ENCODE peak calls at places on chromosome 17, in five cellular contexts. I, W, N, T and F are unnamed samples.
A peak's percentile ranks its signal among the peaks of the same experiment; 100 is the strongest.

GRCh38 chr17:41057547-41057946 is 2.4 kb downstream of the KRTAP2-3 start:
- DNase-seq in I (no peak), N (no peak), W (no peak), T (no peak), F (no peak)

GRCh38 chr17:81708739-81709185 is 3.3 kb upstream of the SLC25A10 start:
- DNase-seq in T (no peak), W (no peak), I (no peak), N (no peak), F (no peak)

GRCh38 chr17:31517524-31517923 is 126.0 kb downstream of the RAB11FIP4 start:
- DNase-seq in T (no peak), I (peak; percentile 34), W (no peak), N (peak; percentile 53), F (no peak)

GRCh38 chr17:40118093-40118492 is 3.7 kb upstream of the MSL1 start:
- DNase-seq in T (no peak), I (no peak), N (no peak), W (no peak), F (no peak)

GRCh38 chr17:66459811-66460270 is 157.4 kb downstream of the PRKCA start:
- DNase-seq in N (peak; percentile 95), T (no peak), W (no peak), I (peak; percentile 91), F (peak; percentile 97)

GRCh38 chr17:31869797-31870568 is 10.9 kb upstream of the COPRS start:
- DNase-seq in W (no peak), N (no peak), T (no peak), I (no peak), F (no peak)

GRCh38 chr17:52157161-52157560 is 1.4 kb downstream of the CA10 start:
- DNase-seq in N (no peak), T (no peak), I (no peak), W (no peak), F (no peak)

GRCh38 chr17:81337449-81337848 is 42.3 kb upstream of the SLC38A10 start:
- DNase-seq in T (peak; percentile 81), N (no peak), I (peak; percentile 47), W (no peak), F (no peak)

GRCh38 chr17:40528692-40529417 is 27.4 kb upstream of the TNS4 start:
- DNase-seq in I (no peak), N (no peak), W (no peak), T (no peak), F (no peak)

GRCh38 chr17:79925242-79925957 is 86.2 kb upstream of the CBX4 start:
- DNase-seq in T (no peak), I (peak; percentile 69), N (no peak), W (no peak), F (no peak)

GRCh38 chr17:80846932-80847331 is 144.7 kb upstream of the CHMP6 start:
- DNase-seq in N (no peak), I (no peak), T (no peak), W (no peak), F (no peak)

GRCh38 chr17:62653831-62654829 is 26.7 kb downstream of the MRC2 start:
- DNase-seq in T (peak; percentile 41), W (no peak), N (no peak), I (no peak), F (no peak)

GRCh38 chr17:3890082-3890892 is 2.6 kb downstream of the CAMKK1 start:
- DNase-seq in W (no peak), T (peak; percentile 21), N (no peak), I (peak; percentile 90), F (peak; percentile 77)

GRCh38 chr17:48048321-48049140 is at the start of gene NFE2L1:
- DNase-seq in T (peak; percentile 83), I (peak; percentile 97), N (peak; percentile 91), W (peak; percentile 59), F (peak; percentile 89)

GRCh38 chr17:45666641-45667040 is 117.5 kb upstream of the CRHR1 start:
- DNase-seq in I (no peak), W (no peak), T (no peak), N (no peak), F (no peak)

GRCh38 chr17:79246226-79246794 is 171.7 kb downstream of the ENGASE start:
- DNase-seq in W (no peak), N (no peak), I (no peak), T (no peak), F (no peak)

GRCh38 chr17:12990041-12990808 is 27.6 kb downstream of the ELAC2 start:
- DNase-seq in T (peak; percentile 19), W (no peak), N (no peak), I (no peak), F (no peak)

GRCh38 chr17:73268582-73269328 is 7.1 kb upstream of the CPSF4L start:
- DNase-seq in T (no peak), N (no peak), W (no peak), I (no peak), F (no peak)

GRCh38 chr17:27491713-27492190 is 35.5 kb downstream of the KSR1 start:
- DNase-seq in N (no peak), W (no peak), I (no peak), T (peak; percentile 90), F (no peak)

GRCh38 chr17:7293131-7293557 is 1.3 kb downstream of the YBX2 start:
- DNase-seq in T (peak; percentile 31), I (no peak), N (no peak), W (no peak), F (no peak)

GRCh38 chr17:12545877-12546513 is 119.7 kb upstream of the MYOCD start:
- DNase-seq in W (no peak), I (peak; percentile 75), T (peak; percentile 26), N (peak; percentile 41), F (peak; percentile 4)

DNA sequence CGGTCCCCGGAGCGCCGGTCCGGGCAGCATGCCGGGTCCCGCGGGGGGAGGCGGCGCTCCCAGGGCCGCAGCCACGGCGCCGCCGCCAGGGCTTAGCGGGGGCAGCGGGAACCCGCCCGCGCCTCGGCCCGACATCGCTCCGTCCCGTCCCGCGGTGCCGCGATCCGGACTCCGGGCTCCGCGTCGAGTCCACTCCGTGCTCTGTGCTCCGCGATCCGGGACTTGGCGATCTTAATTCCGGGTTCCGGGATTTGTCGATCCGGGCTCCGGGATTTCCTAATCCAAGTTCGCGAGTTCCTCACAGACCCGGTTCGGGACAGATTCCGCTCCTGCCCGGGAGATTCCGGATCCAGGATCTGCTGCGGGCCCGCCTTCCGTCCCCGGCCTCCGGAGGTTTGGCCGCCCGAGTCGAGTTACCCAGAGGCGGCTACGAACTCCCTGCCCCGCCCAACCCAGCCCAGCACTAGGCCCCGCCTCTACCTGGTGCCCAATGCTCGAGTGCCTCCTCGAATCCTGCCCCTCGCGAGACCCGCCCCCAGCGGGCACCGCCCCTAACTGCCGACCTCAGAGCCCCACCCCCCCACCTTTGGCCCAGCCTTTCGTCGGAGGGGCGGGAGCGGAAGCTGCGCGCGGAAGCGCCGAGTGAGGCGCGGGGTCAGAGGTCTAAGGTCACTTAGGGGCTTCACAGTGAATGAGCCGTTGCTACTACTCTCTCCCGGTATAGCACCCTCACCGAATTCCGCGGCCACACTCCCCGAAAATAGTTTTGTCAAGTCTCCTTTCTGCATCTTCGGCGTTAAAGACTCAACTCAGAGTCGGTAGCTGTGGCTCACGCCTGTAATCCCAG is at the start of gene SMARCD2:
- DNase-seq in I (peak; percentile 100), T (peak; percentile 97), W (peak; percentile 90), N (peak; percentile 99), F (peak; percentile 99)
- H3K4me1 ChIP-seq in I (peaks cover 32% of the 10 kb centered on the region), T (peaks cover 23% of the 10 kb centered on the region), W (peaks cover 18% of the 10 kb centered on the region), N (peaks cover 44% of the 10 kb centered on the region), F (peaks cover 24% of the 10 kb centered on the region)

GRCh38 chr17:1039511-1040215 is 42.7 kb downstream of the TIMM22 start:
- DNase-seq in I (no peak), T (no peak), W (no peak), N (no peak), F (peak; percentile 84)
- TF ChIP-seq MYC in I (no peak), T (no peak), W (no peak), N (no peak), F (peak; percentile 77)

GRCh38 chr17:29616300-29617048 is 6.2 kb downstream of the CORO6 start:
- DNase-seq in T (no peak), W (no peak), I (no peak), N (no peak), F (no peak)
- H3K4me1 ChIP-seq in T (peaks cover 27% of the 10 kb centered on the region), W (peaks cover 38% of the 10 kb centered on the region), I (peaks cover 49% of the 10 kb centered on the region), N (peaks cover 68% of the 10 kb centered on the region), F (peaks cover 31% of the 10 kb centered on the region)

DNA sequence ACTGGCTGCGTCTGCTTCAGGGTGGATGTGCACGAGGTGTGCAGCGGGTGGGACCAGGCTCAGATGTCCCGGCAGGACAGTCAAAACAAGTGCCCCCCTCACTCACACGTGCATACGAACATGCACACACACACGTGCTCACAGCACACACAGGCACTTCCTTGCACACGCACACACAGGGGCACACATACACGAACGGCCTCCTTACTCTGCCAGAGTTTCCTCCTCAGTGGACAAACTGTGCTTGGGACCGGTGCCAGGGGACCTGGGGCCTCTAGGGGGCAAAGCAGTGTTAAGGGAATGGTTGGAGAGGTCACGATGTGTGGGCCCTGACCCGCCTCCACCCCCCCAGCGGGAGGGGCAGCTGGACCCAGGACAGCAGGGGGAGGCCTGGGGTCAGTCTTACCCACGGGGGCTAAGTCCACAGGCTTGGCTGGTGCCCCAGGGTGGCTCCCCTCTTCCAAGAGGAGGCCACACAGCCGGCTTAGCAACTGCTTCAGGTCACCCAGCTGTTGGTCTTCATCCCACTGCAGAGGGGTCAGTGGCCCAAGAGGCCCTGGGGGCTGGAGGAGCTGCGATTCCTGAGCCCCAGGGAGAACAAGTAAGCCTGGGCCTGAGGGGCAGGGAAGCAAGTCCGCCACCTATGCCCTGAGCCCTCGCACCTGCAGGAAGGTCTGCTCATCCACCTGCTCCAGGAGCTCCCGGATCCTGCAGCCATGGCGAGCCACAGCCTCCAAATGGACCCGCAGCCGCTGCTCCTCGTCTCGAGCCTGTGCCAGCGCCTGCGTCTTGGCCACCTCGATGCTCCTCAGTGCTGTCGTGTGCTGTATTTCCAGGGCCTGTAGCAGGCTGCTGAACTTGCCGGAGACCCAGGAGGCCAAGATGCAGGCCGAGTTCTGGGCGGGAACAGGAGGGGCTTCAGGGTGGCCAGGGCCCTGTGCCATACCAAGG is 4.9 kb downstream of the TRIM65 start:
- DNase-seq in W (no peak), N (peak; percentile 66), T (no peak), I (no peak), F (no peak)
- TF ChIP-seq MYC in W (no peak), N (peak; percentile 72), T (no peak), I (no peak), F (no peak)

GRCh38 chr17:17091856-17092756 is 49.8 kb downstream of the MPRIP start:
- DNase-seq in W (no peak), T (no peak), N (no peak), I (no peak), F (no peak)

GRCh38 chr17:17096438-17097178 is 54.4 kb downstream of the MPRIP start:
- DNase-seq in W (no peak), T (no peak), N (peak; percentile 94), I (no peak), F (no peak)

GRCh38 chr17:17090642-17091103 is 48.4 kb downstream of the MPRIP start:
- DNase-seq in W (no peak), I (no peak), T (no peak), N (no peak), F (no peak)

GRCh38 chr17:17091276-17091675 is 49.0 kb downstream of the MPRIP start:
- DNase-seq in T (no peak), I (no peak), W (no peak), N (no peak), F (no peak)

GRCh38 chr17:17093764-17094163 is 51.5 kb downstream of the MPRIP start:
- DNase-seq in I (no peak), T (no peak), W (no peak), N (no peak), F (no peak)
- H3K4me1 ChIP-seq in I (peaks cover 91% of the 10 kb centered on the region), T (peaks cover 6% of the 10 kb centered on the region), W (no peaks in the 10 kb centered on the region), N (peaks cover 65% of the 10 kb centered on the region), F (no peaks in the 10 kb centered on the region)